ENCODE peak calls at places on chromosomes 2 and 18, in four cellular contexts. N, Y, Q and M are unnamed samples.

GRCh38 chr2:165401285-165401852 is 68.1 kb upstream of the CSRNP3 start:
- DNase-seq in N (peak), Q (no peak), Y (peak), M (peak)

GRCh38 chr2:38039511-38039910 is 36.4 kb downstream of the CYP1B1 start:
- DNase-seq in Q (no peak), Y (no peak), N (no peak), M (no peak)

GRCh38 chr18:51765712-51766360 is 568.4 kb upstream of the MEX3C start:
- DNase-seq in Q (no peak), Y (no peak), N (no peak), M (no peak)

GRCh38 chr2:133296396-133296795 is 271.9 kb downstream of the NCKAP5 start:
- DNase-seq in Y (no peak), Q (no peak), N (no peak), M (no peak)

GRCh38 chr2:24392542-24393059 is 32.3 kb upstream of the ITSN2 start:
- DNase-seq in Y (no peak), N (no peak), Q (no peak), M (no peak)

GRCh38 chr2:71666094-71666474 is 212.7 kb downstream of the DYSF start:
- DNase-seq in Q (no peak), Y (no peak), N (no peak), M (no peak)

GRCh38 chr18:77059294-77059916 is 73.2 kb downstream of the MBP start:
- DNase-seq in N (peak), Q (no peak), Y (peak), M (no peak)

GRCh38 chr2:236690726-236691125 is 121.1 kb downstream of the ACKR3 start:
- DNase-seq in Y (no peak), Q (no peak), N (no peak), M (no peak)

GRCh38 chr2:100509066-100509465 is 38.8 kb downstream of the NMS start:
- DNase-seq in Y (no peak), Q (no peak), N (no peak), M (no peak)

DNA sequence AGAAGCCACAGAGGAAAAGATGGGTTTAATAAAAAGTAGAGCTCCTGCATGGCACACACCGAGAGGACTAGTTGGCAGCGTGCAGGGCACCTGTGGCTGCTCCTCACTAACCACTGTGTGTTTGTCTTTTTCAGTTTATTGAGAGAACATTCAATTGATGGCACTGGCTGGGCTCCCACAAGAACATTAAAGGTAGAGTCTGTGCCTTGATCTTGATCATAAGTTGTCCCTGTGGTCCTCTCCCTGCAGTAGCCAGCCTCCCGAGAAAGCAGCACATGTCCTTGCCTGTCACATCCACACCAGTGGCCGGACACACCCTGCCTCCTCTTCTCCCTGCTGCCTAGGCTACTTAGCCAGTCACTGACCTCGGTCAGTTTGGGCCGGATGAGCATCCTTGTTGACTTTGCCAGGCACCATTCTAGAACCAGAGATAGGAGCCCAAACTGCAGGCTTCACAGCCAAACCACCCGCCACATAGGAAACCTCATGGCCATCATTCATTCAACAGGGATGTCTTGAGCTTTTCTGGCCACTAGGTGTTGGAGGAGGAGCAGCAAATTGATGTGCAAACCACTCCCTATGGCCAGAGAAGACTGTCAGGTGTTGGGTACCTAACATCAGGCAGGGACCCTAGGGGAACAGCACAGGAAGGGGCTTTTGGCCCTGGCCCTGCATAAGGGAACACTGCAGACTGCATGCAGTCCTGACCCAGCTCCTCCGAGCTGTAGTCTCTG is 30.2 kb upstream of the SCLY start:
- DNase-seq in Q (no peak), Y (no peak), N (no peak), M (no peak)
- TF ChIP-seq CTCF in Q (no peak), Y (no peak), N (no peak), M (no peak)

GRCh38 chr2:234564719-234565118 is 67.8 kb upstream of the ARL4C start:
- DNase-seq in N (no peak), Q (no peak), Y (peak), M (peak)
- TF ChIP-seq CTCF in N (no peak), Q (no peak), Y (peak), M (peak)

DNA sequence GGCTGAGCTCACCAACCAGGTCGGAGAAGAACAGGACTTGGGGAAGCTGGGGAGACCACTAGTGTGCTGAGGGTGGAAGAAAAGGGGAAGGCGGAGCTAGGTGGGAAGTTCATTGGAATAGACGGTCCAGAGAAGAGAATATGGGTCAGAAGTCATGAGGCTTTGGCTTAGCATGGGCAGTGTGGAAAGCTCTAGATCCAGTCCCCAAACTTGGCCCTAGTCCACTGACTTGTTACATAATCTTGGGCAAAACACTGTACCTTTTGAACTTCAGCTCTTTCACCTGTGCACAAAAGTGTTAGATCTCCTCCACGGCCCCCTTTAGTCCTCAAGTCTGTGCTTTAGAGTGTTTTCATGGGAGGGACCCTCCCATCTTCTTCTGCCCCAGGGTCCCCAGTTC is 10.7 kb downstream of the GCKR start:
- DNase-seq in Y (no peak), N (no peak), Q (no peak), M (no peak)
- TF ChIP-seq CTCF in Y (no peak), N (no peak), Q (no peak), M (no peak)

GRCh38 chr2:180038997-180039396 is 31.9 kb upstream of the CWC22 start:
- DNase-seq in Q (no peak), Y (peak), N (no peak), M (no peak)

GRCh38 chr2:180046202-180046601 is 39.1 kb upstream of the CWC22 start:
- DNase-seq in Q (no peak), Y (no peak), N (no peak), M (no peak)

DNA sequence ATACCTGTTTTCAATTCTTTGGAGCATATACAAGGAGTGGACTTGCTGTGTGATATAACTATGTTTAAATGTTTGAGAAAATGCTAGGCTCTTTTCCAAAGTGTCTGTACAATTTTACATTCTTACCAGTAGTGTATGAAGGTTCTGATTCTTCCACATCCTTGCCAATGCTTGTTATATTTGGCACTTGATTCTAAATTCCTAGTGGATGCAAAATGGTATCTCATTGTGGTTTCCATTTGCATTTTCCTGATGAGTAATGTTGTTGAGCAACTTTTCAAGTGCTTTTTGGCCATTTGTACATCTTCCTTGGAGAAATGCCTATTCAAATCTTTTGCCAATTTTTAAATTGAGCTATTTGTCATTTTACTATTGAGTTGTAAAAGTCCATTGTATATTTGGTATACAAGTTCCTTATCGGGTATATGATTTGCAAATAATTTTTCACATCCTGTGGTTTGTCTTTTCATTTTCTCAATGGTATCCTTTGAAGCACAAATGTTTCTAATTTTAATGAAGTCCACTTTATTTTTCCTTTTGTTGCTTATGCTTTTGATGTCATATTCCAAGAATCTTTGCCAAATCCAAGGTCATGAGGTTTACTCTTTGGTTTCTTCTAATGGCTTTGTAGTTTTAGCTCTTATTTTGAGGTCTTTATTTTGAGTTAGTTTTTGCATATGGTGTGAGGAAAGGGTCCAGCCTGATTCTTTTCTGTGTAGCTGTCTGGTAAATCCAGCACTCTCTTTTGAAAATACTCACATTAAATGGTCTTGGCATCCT is 33.2 kb upstream of the CWC22 start:
- DNase-seq in Y (peak), N (no peak), Q (no peak), M (peak)
- TF ChIP-seq CTCF in Y (peak), N (no peak), Q (no peak), M (no peak)

GRCh38 chr2:17793803-17794349 is 22.4 kb upstream of the MSGN1 start:
- DNase-seq in Q (no peak), Y (peak), N (no peak), M (no peak)

GRCh38 chr2:17793293-17793692 is 23.0 kb upstream of the MSGN1 start:
- DNase-seq in Y (no peak), N (no peak), Q (no peak), M (no peak)

GRCh38 chr2:17791121-17791902 is 24.9 kb upstream of the MSGN1 start:
- DNase-seq in Y (peak), N (no peak), Q (no peak), M (peak)

GRCh38 chr2:17792515-17792914 is 23.7 kb upstream of the MSGN1 start:
- DNase-seq in Q (no peak), Y (peak), N (no peak), M (no peak)

GRCh38 chr2:17795309-17795708 is 21.0 kb upstream of the MSGN1 start:
- DNase-seq in N (no peak), Y (no peak), Q (no peak), M (no peak)
- TF ChIP-seq CTCF in N (no peak), Y (no peak), Q (no peak), M (no peak)

GRCh38 chr2:103155308-103155707 is 393.5 kb downstream of the TMEM182 start:
- DNase-seq in N (no peak), Y (no peak), Q (no peak), M (no peak)

GRCh38 chr2:103161456-103162289 is 399.8 kb downstream of the TMEM182 start:
- DNase-seq in Q (no peak), N (peak), Y (peak), M (no peak)

GRCh38 chr2:103153580-103153979 is 391.7 kb downstream of the TMEM182 start:
- DNase-seq in Y (peak), Q (no peak), N (no peak), M (no peak)

DNA sequence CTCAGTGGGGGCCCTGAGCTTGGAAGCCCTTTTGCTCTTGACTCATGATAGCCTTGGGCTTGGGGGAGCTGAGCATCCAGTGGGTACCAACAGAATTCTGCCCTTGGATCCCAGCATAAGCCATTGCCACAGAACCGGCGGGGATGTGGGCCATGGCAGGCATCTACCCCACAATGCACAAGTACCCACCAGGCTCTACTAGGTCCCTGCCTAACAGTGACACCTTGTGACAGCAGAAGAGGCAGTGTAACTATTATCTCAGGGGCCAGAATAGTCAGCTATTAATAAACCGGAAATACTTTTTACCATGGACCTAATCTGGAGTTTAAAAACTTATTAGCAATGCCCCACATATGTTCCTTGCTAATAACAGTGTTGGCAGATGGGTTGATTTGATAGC is 397.2 kb downstream of the TMEM182 start:
- DNase-seq in Q (no peak), Y (no peak), N (no peak), M (no peak)
- TF ChIP-seq CTCF in Q (no peak), Y (no peak), N (no peak), M (no peak)

GRCh38 chr2:147273106-147273505 is 571.7 kb upstream of the ACVR2A start:
- DNase-seq in Q (no peak), N (no peak), Y (no peak), M (no peak)

GRCh38 chr2:147273628-147274027 is 571.2 kb upstream of the ACVR2A start:
- DNase-seq in Y (no peak), Q (no peak), N (no peak), M (no peak)

GRCh38 chr2:147275943-147276342 is 568.9 kb upstream of the ACVR2A start:
- DNase-seq in N (peak), Q (no peak), Y (no peak), M (no peak)
- TF ChIP-seq CTCF in N (no peak), Q (no peak), Y (peak), M (no peak)

DNA sequence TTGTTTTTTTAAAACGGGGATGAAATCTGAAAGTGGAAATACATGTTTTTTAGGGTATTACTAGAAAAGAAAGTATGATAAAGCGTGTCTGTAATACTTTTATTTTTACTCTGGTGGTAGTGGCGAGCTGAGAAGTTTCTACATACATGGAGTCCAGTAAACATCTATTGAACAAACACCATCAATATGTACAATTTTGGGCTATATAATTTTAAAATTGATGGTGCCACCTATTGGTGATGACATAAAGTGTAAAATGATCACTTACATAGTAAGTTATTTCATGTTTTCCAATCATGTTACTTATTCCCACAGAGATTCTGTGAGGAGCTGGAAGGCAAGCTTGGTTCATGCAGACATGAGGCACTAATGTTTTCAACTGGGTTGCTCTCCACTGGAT is 31.5 kb upstream of the NFE2L2 start:
- DNase-seq in N (no peak), Y (peak), Q (no peak), M (no peak)
- TF ChIP-seq CTCF in N (no peak), Y (no peak), Q (peak), M (peak)